ENCODE peak calls at places on chromosomes 6 and 20, in nine cellular contexts. H is activated naive CD8-positive, alpha-beta T cell treated with anti-CD3 and anti-CD28 coated beads, Interleukin-2, amount 50 U/mL, for 24 hours; I is activated CD8-positive, alpha-beta memory T cell treated with anti-CD3 and anti-CD28 coated beads for 1 hour; O is nucleus accumbens; W is neuronal stem cell; S is RPMI8226; G is GM03348; C is thoracic aorta; E is amniotic stem cell. N is an unnamed sample.

GRCh38 chr6:170049641-170050491 is 241.0 kb downstream of the DLL1 start:
- DNase-seq in W (no peak), C (no peak), I (no peak), G (no peak), E (no peak), O (peak; percentile 22), H (no peak), S (no peak), N (no peak)

GRCh38 chr6:44036196-44036595 is 91.1 kb downstream of the MRPL14 start:
- DNase-seq in O (no peak), I (no peak), C (no peak), E (no peak), S (no peak), H (no peak), G (peak; percentile 60), W (no peak), N (no peak)

GRCh38 chr6:82616386-82617028 is 252.9 kb downstream of the TPBG start:
- DNase-seq in E (no peak), G (no peak), S (no peak), H (no peak), O (no peak), W (no peak), I (no peak), C (no peak), N (no peak)

GRCh38 chr6:134748484-134748883 is 201.4 kb downstream of the ALDH8A1 start:
- DNase-seq in H (no peak), S (no peak), W (no peak), I (no peak), G (no peak), C (no peak), O (no peak), E (no peak), N (no peak)

GRCh38 chr20:44850272-44850671 is 35.2 kb upstream of the YWHAB start:
- DNase-seq in H (no peak), S (no peak), E (no peak), O (no peak), I (no peak), G (no peak), C (no peak), W (no peak), N (no peak)

GRCh38 chr6:88914885-88915598 is 48.4 kb downstream of the RNGTT start:
- DNase-seq in W (no peak), O (no peak), S (no peak), H (no peak), E (no peak), I (no peak), G (no peak), C (no peak), N (no peak)

GRCh38 chr6:167588181-167588919 is 238.4 kb upstream of the AFDN start:
- DNase-seq in E (no peak), I (no peak), W (no peak), C (no peak), O (no peak), S (no peak), G (no peak), H (no peak), N (no peak)

GRCh38 chr6:37648465-37649330 is 49.0 kb downstream of the MDGA1 start:
- DNase-seq in W (peak; percentile 23), G (peak; percentile 45), O (no peak), H (peak; percentile 15), I (no peak), C (no peak), S (peak; percentile 60), E (no peak), N (no peak)

GRCh38 chr6:12026833-12027232 is 14.7 kb downstream of the HIVEP1 start:
- DNase-seq in C (no peak), G (no peak), E (no peak), O (no peak), W (no peak), S (no peak), I (no peak), H (no peak), N (no peak)

GRCh38 chr6:501891-502601 is 110.5 kb downstream of the IRF4 start:
- DNase-seq in S (peak; percentile 17), W (no peak), I (peak; percentile 16), C (no peak), O (no peak), H (peak; percentile 71), G (no peak), E (no peak), N (no peak)

GRCh38 chr6:24478903-24479302 is 10.5 kb downstream of the GPLD1 start:
- DNase-seq in I (no peak), H (no peak), G (no peak), E (no peak), W (no peak), O (no peak), S (no peak), C (no peak), N (no peak)

GRCh38 chr6:89829591-89830384 is at the start of gene CASP8AP2:
- DNase-seq in W (peak; percentile 98), S (peak; percentile 95), C (peak; percentile 93), O (peak; percentile 92), I (peak; percentile 84), G (peak; percentile 98), H (peak; percentile 92), E (peak; percentile 98), N (peak; percentile 98)

GRCh38 chr6:112241820-112242443 is 12.4 kb downstream of the LAMA4 start:
- DNase-seq in G (no peak), C (no peak), E (no peak), W (no peak), I (no peak), S (no peak), O (no peak), H (no peak), N (no peak)

GRCh38 chr6:41594326-41594725 is 43.9 kb upstream of the MDFI start:
- DNase-seq in E (no peak), H (no peak), G (peak; percentile 90), W (no peak), O (no peak), S (no peak), C (no peak), I (no peak), N (no peak)

GRCh38 chr6:106870069-106870468 is 104.5 kb downstream of the CD24 start:
- DNase-seq in S (no peak), E (no peak), C (no peak), W (no peak), H (no peak), G (peak; percentile 55), O (no peak), I (no peak), N (no peak)

GRCh38 chr20:57968111-57968510 is 258.3 kb upstream of the PMEPA1 start:
- DNase-seq in E (no peak), H (no peak), C (no peak), S (no peak), O (no peak), G (no peak), I (no peak), W (no peak), N (no peak)

GRCh38 chr20:17985388-17986018 is 16.7 kb downstream of the MGME1 start:
- DNase-seq in H (no peak), S (no peak), W (no peak), C (no peak), G (no peak), O (no peak), E (no peak), I (no peak), N (no peak)

GRCh38 chr6:156955494-156956183 is 178.5 kb downstream of the ARID1B start:
- DNase-seq in W (no peak), I (no peak), C (no peak), O (no peak), S (no peak), H (no peak), E (no peak), G (no peak), N (no peak)

GRCh38 chr6:118551063-118551672 is 3.1 kb downstream of the PLN start:
- DNase-seq in H (no peak), G (peak; percentile 46), E (peak; percentile 26), I (no peak), C (no peak), S (peak; percentile 22), W (peak; percentile 15), O (no peak), N (peak; percentile 36)